ENCODE peak calls at places on chromosomes 7 and 10, in five cellular contexts. C is colonic mucosa, W is fibroblast of mammary gland, H is AG10803, Y is fibroblast of lung. T is an unnamed sample.

GRCh38 chr7:18667466-18667865 is 171.9 kb downstream of the HDAC9 start:
- DNase-seq in W (peak), C (no peak), Y (peak), H (peak), T (peak)

GRCh38 chr7:64905547-64905946 is 2.5 kb downstream of the ZNF273 start:
- DNase-seq in C (no peak), Y (no peak), W (no peak), H (no peak), T (no peak)

GRCh38 chr7:8829100-8829499 is 395.7 kb downstream of the NXPH1 start:
- DNase-seq in C (no peak), H (no peak), W (no peak), Y (no peak), T (no peak)

GRCh38 chr10:1083581-1083980 is 27.4 kb downstream of the WDR37 start:
- DNase-seq in C (no peak), Y (no peak), H (no peak), W (no peak), T (no peak)

GRCh38 chr10:75889051-75889450 is 457.6 kb downstream of the LRMDA start:
- DNase-seq in H (no peak), Y (no peak), C (no peak), W (no peak), T (no peak)

GRCh38 chr10:24444337-24444736 is 235.4 kb downstream of the KIAA1217 start:
- DNase-seq in Y (peak), H (peak), W (peak), C (no peak), T (peak)

GRCh38 chr10:98041352-98042043 is 11.1 kb upstream of the CRTAC1 start:
- DNase-seq in W (peak), Y (peak), H (peak), C (peak), T (peak)

GRCh38 chr7:157693521-157694388 is 357.0 kb downstream of the DNAJB6 start:
- DNase-seq in W (no peak), H (no peak), Y (no peak), C (no peak), T (no peak)

GRCh38 chr7:135208417-135208793 is 2.9 kb downstream of the WDR91 start:
- DNase-seq in W (no peak), Y (peak), C (no peak), H (no peak), T (no peak)

GRCh38 chr10:78443900-78444571 is 410.4 kb downstream of the RPS24 start:
- DNase-seq in W (peak), H (no peak), Y (no peak), C (no peak), T (no peak)

GRCh38 chr10:119724630-119725549 is 960 bp upstream of the INPP5F start:
- DNase-seq in W (no peak), H (peak), Y (peak), C (no peak), T (no peak)

GRCh38 chr7:107173691-107174406 is 5.0 kb downstream of the HBP1 start:
- DNase-seq in H (no peak), C (no peak), Y (no peak), W (no peak), T (no peak)
- H3K4me3 ChIP-seq in H (no peak), C (no peak), Y (no peak), W (no peak), T (no peak)

DNA sequence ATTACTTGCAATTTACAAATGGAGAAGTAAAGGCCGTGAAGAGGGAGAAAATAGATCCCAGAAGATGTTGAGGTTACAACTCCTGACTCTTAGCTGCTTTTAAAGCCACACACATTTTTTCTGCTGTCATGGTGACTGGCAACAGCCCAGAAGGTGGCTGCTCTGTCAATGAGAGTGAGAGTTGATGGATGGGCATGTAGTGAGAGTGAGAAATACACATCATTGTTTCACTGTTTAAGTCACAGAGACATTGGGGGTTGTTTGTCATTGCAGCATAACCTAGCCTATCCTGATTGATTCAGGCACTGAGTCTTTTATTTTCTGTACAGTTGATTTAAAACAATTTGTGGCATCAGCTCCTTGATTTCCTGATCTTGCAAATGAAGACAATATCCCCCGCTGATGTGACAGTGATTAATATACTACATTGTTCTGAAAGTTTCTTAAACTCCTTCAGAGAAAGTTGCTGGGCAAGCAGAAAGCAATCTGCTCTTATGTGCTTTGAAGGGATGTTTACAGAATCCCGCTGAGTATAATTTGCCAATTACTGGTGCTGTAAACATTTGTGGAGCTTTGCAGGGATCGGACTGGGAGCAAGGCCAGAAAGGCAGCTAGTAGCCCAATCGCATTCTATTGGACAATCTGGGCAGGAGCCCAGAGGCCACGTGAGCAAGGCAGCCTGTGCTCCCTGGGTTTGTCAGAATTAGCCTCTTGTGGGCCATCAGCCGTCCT is 229.6 kb downstream of the PRPF18 start:
- DNase-seq in W (peak), C (peak), Y (peak), H (peak), T (peak)
- TF ChIP-seq CTCF in W (no peak), C (no peak), Y (no peak), H (no peak), T (no peak)

DNA sequence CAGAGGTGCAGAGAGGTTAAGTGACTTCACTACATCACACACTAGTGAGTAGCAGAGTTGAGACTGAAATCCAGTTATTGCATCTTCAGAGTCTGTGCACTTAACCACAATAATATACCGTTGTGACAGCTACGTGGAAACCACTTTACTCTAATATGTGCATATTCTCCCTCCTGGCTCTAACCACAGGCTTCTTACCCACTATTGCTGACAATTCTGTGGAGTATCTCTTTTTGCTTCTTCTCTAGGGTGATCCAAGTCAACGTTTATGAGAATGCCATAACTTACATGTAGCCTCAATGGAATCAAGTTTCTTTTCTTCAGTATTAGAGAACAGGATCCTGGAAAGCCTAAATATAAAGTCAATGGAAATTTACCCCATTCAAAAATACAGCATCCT is 64.3 kb upstream of the MEOX2 start:
- DNase-seq in W (peak), C (no peak), H (peak), Y (peak), T (no peak)
- H3K4me3 ChIP-seq in W (no peak), C (no peak), H (no peak), Y (no peak), T (no peak)

GRCh38 chr7:26553582-26553981 is 261.9 kb downstream of the SNX10 start:
- DNase-seq in W (no peak), H (no peak), C (no peak), Y (no peak), T (no peak)
- TF ChIP-seq CTCF in W (no peak), H (no peak), C (no peak), Y (no peak), T (no peak)

DNA sequence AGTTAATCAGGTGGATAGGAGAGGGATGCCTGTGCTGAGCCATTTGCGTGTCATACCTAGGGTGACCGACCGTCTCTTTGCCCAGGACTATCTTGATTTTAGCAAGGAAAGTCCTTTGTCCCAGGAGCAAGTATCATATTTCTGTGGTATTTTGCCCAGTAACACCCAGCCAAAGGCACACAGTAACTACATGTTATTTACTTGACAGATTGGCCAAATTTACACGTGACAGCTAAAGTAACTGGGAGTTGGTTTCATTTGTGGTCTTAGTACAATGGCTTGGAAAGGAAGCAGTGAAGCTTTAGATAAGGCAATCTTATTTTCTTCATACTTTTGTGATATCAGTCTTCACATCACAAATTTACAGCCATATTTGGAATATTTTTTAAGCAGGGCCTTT is 142.1 kb downstream of the JCAD start:
- DNase-seq in H (no peak), C (no peak), W (no peak), Y (peak), T (no peak)
- H3K4me3 ChIP-seq in H (no peak), C (no peak), W (no peak), Y (no peak), T (no peak)

GRCh38 chr10:5343979-5344378 is 20.8 kb upstream of the UCN3 start:
- DNase-seq in W (no peak), C (no peak), Y (no peak), H (peak), T (no peak)
- TF ChIP-seq CTCF in W (no peak), C (no peak), Y (no peak), H (no peak), T (no peak)